ENCODE peak calls at places on chromosomes 5 and 9, in six cellular contexts. One of them, this sample, is unnamed.

GRCh38 chr5:161333194-161333880 is 213.2 kb downstream of the GABRB2 start:
- DNase-seq in Daoy: no peak
- DNase-seq in cardiac muscle cell: no peak
- DNase-seq in Peyer's patch: no peak
- DNase-seq in naive B cell: no peak
- DNase-seq in neuronal stem cell: peak
- DNase-seq in this sample: no peak

GRCh38 chr9:35684921-35685320 is 4.8 kb downstream of the TPM2 start:
- DNase-seq in Peyer's patch: no peak
- DNase-seq in Daoy: no peak
- DNase-seq in neuronal stem cell: no peak
- DNase-seq in naive B cell: no peak
- DNase-seq in cardiac muscle cell: no peak
- DNase-seq in this sample: peak

GRCh38 chr9:129836342-129837007 is 1.2 kb downstream of the USP20 start:
- DNase-seq in naive B cell: peak
- DNase-seq in neuronal stem cell: no peak
- DNase-seq in Peyer's patch: peak
- DNase-seq in cardiac muscle cell: no peak
- DNase-seq in Daoy: no peak
- DNase-seq in this sample: peak

GRCh38 chr9:2849943-2850342 is 6.0 kb upstream of the PUM3 start:
- DNase-seq in Peyer's patch: no peak
- DNase-seq in Daoy: no peak
- DNase-seq in naive B cell: no peak
- DNase-seq in neuronal stem cell: no peak
- DNase-seq in cardiac muscle cell: no peak
- DNase-seq in this sample: no peak

GRCh38 chr9:115938479-115938878 is 215.1 kb upstream of the PAPPA start:
- DNase-seq in naive B cell: no peak
- DNase-seq in neuronal stem cell: no peak
- DNase-seq in Daoy: no peak
- DNase-seq in cardiac muscle cell: peak
- DNase-seq in Peyer's patch: no peak
- DNase-seq in this sample: no peak

GRCh38 chr9:70409280-70409679 is 5.2 kb downstream of the KLF9 start:
- DNase-seq in neuronal stem cell: no peak
- DNase-seq in cardiac muscle cell: peak
- DNase-seq in Daoy: no peak
- DNase-seq in Peyer's patch: no peak
- DNase-seq in naive B cell: no peak
- DNase-seq in this sample: peak

GRCh38 chr5:10702040-10702629 is 58.9 kb downstream of the DAP start:
- DNase-seq in neuronal stem cell: no peak
- DNase-seq in Peyer's patch: no peak
- DNase-seq in Daoy: peak
- DNase-seq in naive B cell: no peak
- DNase-seq in cardiac muscle cell: peak
- DNase-seq in this sample: no peak

GRCh38 chr5:68950111-68950510 is 143.7 kb upstream of the SLC30A5 start:
- DNase-seq in naive B cell: no peak
- DNase-seq in neuronal stem cell: no peak
- DNase-seq in Daoy: no peak
- DNase-seq in Peyer's patch: no peak
- DNase-seq in cardiac muscle cell: no peak
- DNase-seq in this sample: no peak